ENCODE peak calls at places on chromosomes 4 and X, in seven cellular contexts. N is occipital lobe; U is effector memory CD4-positive, alpha-beta T cell; S is iris pigment epithelial cell; W is NCI-H1417; X is activated gamma-delta T cell; P is spleen. Z is an unnamed sample.

GRCh38 chr4:112515278-112516075 is 503 bp downstream of the NEUROG2 start:
- DNase-seq in N (no peak), U (no peak), S (peak), W (peak), X (peak), P (no peak), Z (no peak)

GRCh38 chr4:165294907-165295306 is 32.6 kb upstream of the MSMO1 start:
- DNase-seq in N (no peak), U (no peak), S (no peak), W (peak), X (no peak), P (peak), Z (no peak)

GRCh38 chr4:99763635-99764101 is 53.0 kb upstream of the DAPP1 start:
- DNase-seq in N (no peak), U (no peak), S (peak), W (no peak), X (no peak), P (no peak), Z (no peak)

GRCh38 chrX:439236-439635 is 52.5 kb upstream of the PPP2R3B start:
- DNase-seq in N (no peak), U (no peak), S (no peak), W (no peak), X (no peak), P (peak), Z (no peak)

GRCh38 chrX:132483523-132483922 is 5.3 kb downstream of the MBNL3 start:
- DNase-seq in N (no peak), U (no peak), S (no peak), W (no peak), X (no peak), P (no peak), Z (no peak)

GRCh38 chrX:40083120-40083978 is 14.4 kb downstream of the BCOR start:
- DNase-seq in N (peak), U (no peak), S (no peak), W (peak), X (no peak), P (peak), Z (no peak)

GRCh38 chrX:7083468-7084396 is 63.8 kb upstream of the STS start:
- DNase-seq in N (no peak), U (peak), S (peak), W (no peak), X (no peak), P (no peak), Z (no peak)

GRCh38 chr4:114076865-114077264 is 97.4 kb upstream of the ARSJ start:
- DNase-seq in N (no peak), U (no peak), S (no peak), W (no peak), X (no peak), P (no peak), Z (no peak)

GRCh38 chr4:1415681-1415981 is 9.4 kb upstream of the NKX1-1 start:
- DNase-seq in N (no peak), U (no peak), S (no peak), W (no peak), X (no peak), P (no peak), Z (no peak)

GRCh38 chr4:125315571-125316390 is 1.0 kb downstream of the FAT4 start:
- DNase-seq in N (peak), U (no peak), S (peak), W (peak), X (no peak), P (peak), Z (peak)

GRCh38 chr4:131091896-131092295 is 1995.9 kb downstream of the C4orf33 start:
- DNase-seq in N (no peak), U (no peak), S (peak), W (peak), X (no peak), P (no peak), Z (no peak)

GRCh38 chrX:38627683-38628082 is 66.3 kb downstream of the TSPAN7 start:
- DNase-seq in N (no peak), U (no peak), S (peak), W (no peak), X (no peak), P (no peak), Z (no peak)

GRCh38 chrX:111086521-111087127 is 9.4 kb upstream of the PAK3 start:
- DNase-seq in N (no peak), U (no peak), S (no peak), W (peak), X (no peak), P (no peak), Z (peak)

GRCh38 chr4:94410678-94411206 is 41.0 kb upstream of the PDLIM5 start:
- DNase-seq in N (no peak), U (no peak), S (peak), W (no peak), X (no peak), P (no peak), Z (no peak)

GRCh38 chrX:24561121-24561520 is 86.0 kb downstream of the PCYT1B start:
- DNase-seq in N (no peak), U (no peak), S (peak), W (no peak), X (no peak), P (no peak), Z (no peak)

GRCh38 chrX:152072236-152072635 is 66.1 kb downstream of the MAGEA10 start:
- DNase-seq in N (no peak), U (no peak), S (peak), W (no peak), X (no peak), P (no peak), Z (no peak)

GRCh38 chrX:123971963-123972362 is 10.5 kb downstream of the STAG2 start:
- DNase-seq in N (no peak), U (no peak), S (peak), W (no peak), X (no peak), P (no peak), Z (no peak)

GRCh38 chr4:147498031-147498700 is 17.3 kb downstream of the EDNRA start:
- DNase-seq in N (no peak), U (no peak), S (peak), W (no peak), X (no peak), P (no peak), Z (no peak)